ENCODE peak calls at places on chromosomes 12 and 14, in four cellular contexts. J is dorsolateral prefrontal cortex, B is esophagus squamous epithelium, U is ACHN. Q is an unnamed sample.

GRCh38 chr14:54572316-54572715 is 5.4 kb downstream of the SAMD4A start:
- DNase-seq in J (no peak), B (no peak), U (peak; percentile 53), Q (no peak)

GRCh38 chr12:108833355-108833733 is 24.0 kb downstream of the SSH1 start:
- DNase-seq in J (no peak), B (no peak), U (peak; percentile 93), Q (no peak)

GRCh38 chr14:42517786-42518530 is 911.3 kb downstream of the LRFN5 start:
- DNase-seq in J (no peak), B (no peak), U (no peak), Q (no peak)

GRCh38 chr14:101781240-101782061 is 19.9 kb downstream of the PPP2R5C start:
- DNase-seq in J (peak; percentile 22), B (no peak), U (peak; percentile 9), Q (no peak)

GRCh38 chr14:72782817-72783216 is 111.1 kb downstream of the DPF3 start:
- DNase-seq in J (no peak), B (no peak), U (no peak), Q (no peak)

GRCh38 chr14:37036669-37037341 is 135.6 kb downstream of the SLC25A21 start:
- DNase-seq in J (no peak), B (no peak), U (no peak), Q (no peak)

GRCh38 chr12:95646781-95647184 is 95.5 kb upstream of the USP44 start:
- DNase-seq in J (no peak), B (no peak), U (no peak), Q (no peak)

GRCh38 chr12:124804011-124804621 is 59.5 kb downstream of the SCARB1 start:
- DNase-seq in J (peak; percentile 30), B (no peak), U (peak; percentile 25), Q (no peak)

GRCh38 chr14:21136024-21136423 is 19.8 kb downstream of the OR5AU1 start:
- DNase-seq in J (no peak), B (no peak), U (peak; percentile 33), Q (no peak)

GRCh38 chr14:105894978-105895881 is 368.8 kb downstream of the TMEM121 start:
- DNase-seq in J (no peak), B (no peak), U (no peak), Q (no peak)

GRCh38 chr12:79737875-79738718 is 47.3 kb upstream of the PAWR start:
- DNase-seq in J (no peak), B (no peak), U (peak; percentile 86), Q (no peak)

GRCh38 chr12:6285063-6285477 is 25.4 kb upstream of the PLEKHG6 start:
- DNase-seq in J (peak; percentile 38), B (no peak), U (peak; percentile 75), Q (no peak)

GRCh38 chr12:106304001-106304421 is 1.5 kb downstream of the TCP11L2 start:
- DNase-seq in J (peak; percentile 21), B (no peak), U (no peak), Q (no peak)

GRCh38 chr12:100554608-100555077 is 18.8 kb upstream of the GAS2L3 start:
- DNase-seq in J (no peak), B (no peak), U (peak; percentile 94), Q (no peak)

Q was measured in vagina.